ENCODE peak calls at places on chromosomes 3 and 15, in four cellular contexts. M is psoas muscle, W is cardiac muscle cell, U is pancreas. R is an unnamed sample.

GRCh38 chr3:16056210-16056607 is 118.3 kb upstream of the GALNT15 start:
- DNase-seq in U (no peak), M (peak), W (no peak), R (peak)

GRCh38 chr3:141051641-141052569 is 758 bp downstream of the SPSB4 start:
- DNase-seq in U (no peak), W (peak), M (peak), R (no peak)

GRCh38 chr15:56356616-56357015 is 8.6 kb upstream of the TEX9 start:
- DNase-seq in W (no peak), U (no peak), M (no peak), R (no peak)

GRCh38 chr3:22729212-22729611 is 473.9 kb upstream of the UBE2E2 start:
- DNase-seq in W (no peak), U (no peak), M (no peak), R (no peak)

GRCh38 chr3:39869890-39870289 is 60.5 kb downstream of the MYRIP start:
- DNase-seq in W (no peak), M (no peak), U (no peak), R (no peak)

GRCh38 chr3:165346503-165346902 is 150.3 kb upstream of the SLITRK3 start:
- DNase-seq in M (no peak), U (no peak), W (peak), R (no peak)

GRCh38 chr3:28210968-28211713 is 30.3 kb upstream of the CMC1 start:
- DNase-seq in U (no peak), M (no peak), W (no peak), R (no peak)

GRCh38 chr3:36493051-36493450 is 112.7 kb downstream of the STAC start:
- DNase-seq in U (no peak), W (no peak), M (no peak), R (no peak)

GRCh38 chr3:58025824-58026579 is 17.8 kb downstream of the FLNB start:
- DNase-seq in U (no peak), W (peak), M (no peak), R (peak)

GRCh38 chr3:53231532-53232511 is 24.0 kb downstream of the TKT start:
- DNase-seq in M (peak), U (no peak), W (no peak), R (no peak)

GRCh38 chr3:131602011-131602779 is 99.4 kb upstream of the MRPL3 start:
- DNase-seq in M (no peak), U (no peak), W (peak), R (no peak)

GRCh38 chr3:171456765-171457164 is 3.4 kb downstream of the TNIK start:
- DNase-seq in W (no peak), M (no peak), U (no peak), R (no peak)
- H3K4me3 ChIP-seq in W (no peak), M (peak), U (no peak), R (no peak)

GRCh38 chr15:50821476-50821875 is 56.0 kb upstream of the SPPL2A start:
- DNase-seq in U (no peak), M (no peak), W (no peak), R (no peak)
- TF ChIP-seq CTCF in U (no peak), M (no peak), W (no peak), R (no peak)

DNA sequence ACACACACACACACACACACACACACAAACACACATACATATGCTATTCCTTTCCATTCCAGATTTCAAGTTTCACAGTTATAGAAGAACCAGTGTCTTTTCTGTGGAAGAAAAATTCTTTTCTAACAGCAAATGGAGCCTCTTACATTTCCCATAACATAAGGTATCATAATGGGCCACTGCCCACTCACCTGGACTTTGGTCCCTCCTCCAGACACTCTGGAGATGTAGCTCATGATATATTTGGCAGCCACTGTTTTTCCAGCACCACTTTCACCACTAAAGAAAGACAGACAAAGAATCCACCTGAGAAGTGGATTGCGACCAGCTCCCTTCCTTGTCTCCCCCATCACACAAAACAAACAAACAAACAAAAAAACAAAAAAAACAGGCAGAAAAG is 29.8 kb downstream of the LDHAL6B start:
- DNase-seq in W (no peak), U (no peak), M (no peak), R (no peak)
- H3K4me3 ChIP-seq in W (no peak), U (no peak), M (no peak), R (no peak)

DNA sequence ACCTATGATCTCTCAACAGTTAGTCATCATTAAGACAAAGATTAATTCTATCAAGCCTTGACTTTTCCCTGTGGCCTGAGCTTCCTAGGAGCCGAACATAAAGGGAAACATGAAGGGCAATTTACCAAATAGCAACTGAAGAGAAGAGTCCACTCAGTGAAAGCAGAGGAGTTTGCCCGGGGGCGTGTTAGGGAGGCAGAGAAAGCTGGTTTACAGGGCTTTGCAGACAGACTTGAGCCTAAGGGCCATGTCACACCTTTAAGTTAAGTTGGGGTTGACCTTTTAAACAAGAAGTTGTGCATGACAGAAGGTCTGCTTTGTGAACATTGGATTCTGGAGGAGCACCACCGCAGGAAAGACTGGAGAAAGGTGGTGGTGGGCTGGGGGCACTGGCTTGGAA is 701.8 kb upstream of the CFAP20DC start:
- DNase-seq in W (no peak), M (no peak), U (no peak), R (no peak)
- TF ChIP-seq CTCF in W (no peak), M (no peak), U (no peak), R (no peak)

GRCh38 chr15:99477745-99478525 is 87.8 kb upstream of the MEF2A start:
- DNase-seq in U (no peak), M (no peak), W (no peak), R (no peak)
- H3K4me3 ChIP-seq in U (no peak), M (no peak), W (no peak), R (no peak)

GRCh38 chr3:129606522-129607390 is at the start of gene PLXND1:
- DNase-seq in U (peak), M (peak), W (peak), R (peak)

GRCh38 chr3:129608936-129609590 is 2.6 kb upstream of the PLXND1 start:
- DNase-seq in M (no peak), U (no peak), W (no peak), R (no peak)

GRCh38 chr3:129607391-129608068 is 1.1 kb upstream of the PLXND1 start:
- DNase-seq in W (no peak), M (no peak), U (no peak), R (no peak)

GRCh38 chr3:129609591-129610169 is 3.2 kb upstream of the PLXND1 start:
- DNase-seq in M (no peak), W (no peak), U (no peak), R (no peak)

GRCh38 chr3:129608087-129608935 is 1.8 kb upstream of the PLXND1 start:
- DNase-seq in W (no peak), U (no peak), M (no peak), R (peak)
- TF ChIP-seq CTCF in W (peak), U (no peak), M (no peak), R (peak)

GRCh38 chr3:171028779-171029232 is 2.3 kb upstream of the SLC2A2 start:
- DNase-seq in W (no peak), M (no peak), U (no peak), R (peak)
- H3K4me3 ChIP-seq in W (peak), M (peak), U (peak), R (peak)

GRCh38 chr3:126415661-126416591 is 21.2 kb downstream of the CFAP100 start:
- DNase-seq in U (peak), M (no peak), W (no peak), R (no peak)

GRCh38 chr3:126413693-126414080 is 19.0 kb downstream of the CFAP100 start:
- DNase-seq in W (no peak), U (peak), M (no peak), R (no peak)

GRCh38 chr3:126414961-126415660 is 20.4 kb downstream of the CFAP100 start:
- DNase-seq in U (peak), W (no peak), M (no peak), R (no peak)

GRCh38 chr3:126412841-126413692 is 18.4 kb downstream of the CFAP100 start:
- DNase-seq in M (no peak), U (peak), W (no peak), R (no peak)

DNA sequence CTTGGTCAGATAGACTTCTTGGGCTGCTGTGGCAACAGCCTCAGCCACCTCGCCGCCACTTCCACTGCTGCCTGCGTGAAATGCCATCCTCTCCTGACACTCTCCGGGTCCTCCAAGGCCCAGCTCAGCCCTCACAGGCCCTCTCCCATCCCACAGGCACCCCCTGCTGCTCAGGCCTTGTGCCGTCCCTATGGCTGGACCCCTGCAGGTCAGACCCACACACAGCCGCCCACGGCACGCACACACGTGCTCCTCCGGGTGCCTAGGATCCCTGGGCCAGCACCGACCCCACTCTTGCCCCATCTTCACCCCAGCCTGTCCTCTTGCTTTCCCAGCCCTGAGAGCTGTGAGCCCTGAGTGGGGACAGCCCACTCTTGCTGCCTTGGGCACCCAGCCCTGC is 19.7 kb downstream of the CFAP100 start:
- DNase-seq in M (no peak), W (no peak), U (peak), R (no peak)
- TF ChIP-seq CTCF in M (no peak), W (no peak), U (no peak), R (no peak)

R was measured in fibroblast of pulmonary artery.